ENCODE peak calls at places on chromosomes 4 and X, in seven cellular contexts. One of them, this sample, is unnamed.
A peak's percentile ranks its signal among the peaks of the same experiment; 100 is the strongest.

GRCh38 chrX:1448793-1449580 is 3.7 kb downstream of the ASMTL start:
- DNase-seq in amniotic epithelial cell: no peak
- DNase-seq in C1 segment of cervical spinal cord: no peak
- DNase-seq in NCI-H1092 treated with DMSO at 0.1 percent for 48 hours: no peak
- DNase-seq in GM04504: no peak
- DNase-seq in ecto neural progenitor cell: peak; percentile 25
- DNase-seq in fibroblast of lung: no peak
- DNase-seq in this sample: no peak

GRCh38 chr4:98068495-98068894 is 74.8 kb downstream of the STPG2 start:
- DNase-seq in fibroblast of lung: no peak
- DNase-seq in amniotic epithelial cell: no peak
- DNase-seq in ecto neural progenitor cell: no peak
- DNase-seq in GM04504: no peak
- DNase-seq in C1 segment of cervical spinal cord: no peak
- DNase-seq in NCI-H1092 treated with DMSO at 0.1 percent for 48 hours: no peak
- DNase-seq in this sample: no peak

GRCh38 chr4:25351777-25352421 is 25.2 kb upstream of the ANAPC4 start:
- DNase-seq in fibroblast of lung: peak; percentile 75
- DNase-seq in NCI-H1092 treated with DMSO at 0.1 percent for 48 hours: no peak
- DNase-seq in ecto neural progenitor cell: no peak
- DNase-seq in C1 segment of cervical spinal cord: no peak
- DNase-seq in GM04504: peak; percentile 24
- DNase-seq in amniotic epithelial cell: peak; percentile 80
- DNase-seq in this sample: peak; percentile 42

GRCh38 chr4:124202106-124202505 is 510.4 kb downstream of the ANKRD50 start:
- DNase-seq in fibroblast of lung: peak; percentile 41
- DNase-seq in GM04504: no peak
- DNase-seq in amniotic epithelial cell: peak; percentile 64
- DNase-seq in ecto neural progenitor cell: no peak
- DNase-seq in NCI-H1092 treated with DMSO at 0.1 percent for 48 hours: no peak
- DNase-seq in C1 segment of cervical spinal cord: no peak
- DNase-seq in this sample: peak; percentile 48

GRCh38 chrX:150478496-150479492 is 89.6 kb upstream of the MTM1 start:
- DNase-seq in C1 segment of cervical spinal cord: no peak
- DNase-seq in ecto neural progenitor cell: no peak
- DNase-seq in NCI-H1092 treated with DMSO at 0.1 percent for 48 hours: no peak
- DNase-seq in fibroblast of lung: no peak
- DNase-seq in amniotic epithelial cell: no peak
- DNase-seq in GM04504: no peak
- DNase-seq in this sample: no peak

GRCh38 chrX:2614911-2615310 is 76.2 kb upstream of the CD99 start:
- DNase-seq in amniotic epithelial cell: peak; percentile 91
- DNase-seq in NCI-H1092 treated with DMSO at 0.1 percent for 48 hours: no peak
- DNase-seq in ecto neural progenitor cell: no peak
- DNase-seq in fibroblast of lung: peak; percentile 81
- DNase-seq in C1 segment of cervical spinal cord: no peak
- DNase-seq in GM04504: peak; percentile 74
- DNase-seq in this sample: peak; percentile 86

GRCh38 chr4:27009539-27009938 is 148.9 kb downstream of the STIM2 start:
- DNase-seq in NCI-H1092 treated with DMSO at 0.1 percent for 48 hours: no peak
- DNase-seq in C1 segment of cervical spinal cord: no peak
- DNase-seq in ecto neural progenitor cell: no peak
- DNase-seq in amniotic epithelial cell: no peak
- DNase-seq in fibroblast of lung: peak; percentile 70
- DNase-seq in GM04504: no peak
- DNase-seq in this sample: peak; percentile 42

GRCh38 chr4:148778980-148779675 is 336.9 kb upstream of the NR3C2 start:
- DNase-seq in NCI-H1092 treated with DMSO at 0.1 percent for 48 hours: no peak
- DNase-seq in GM04504: no peak
- DNase-seq in ecto neural progenitor cell: no peak
- DNase-seq in fibroblast of lung: peak; percentile 63
- DNase-seq in C1 segment of cervical spinal cord: no peak
- DNase-seq in amniotic epithelial cell: peak; percentile 39
- DNase-seq in this sample: no peak

GRCh38 chr4:1235381-1236102 is 13.4 kb downstream of the CTBP1 start:
- DNase-seq in amniotic epithelial cell: no peak
- DNase-seq in C1 segment of cervical spinal cord: no peak
- DNase-seq in NCI-H1092 treated with DMSO at 0.1 percent for 48 hours: no peak
- DNase-seq in ecto neural progenitor cell: no peak
- DNase-seq in GM04504: no peak
- DNase-seq in fibroblast of lung: no peak
- DNase-seq in this sample: no peak

GRCh38 chrX:97030463-97030862 is 146.8 kb downstream of the RPA4 start:
- DNase-seq in C1 segment of cervical spinal cord: no peak
- DNase-seq in GM04504: no peak
- DNase-seq in NCI-H1092 treated with DMSO at 0.1 percent for 48 hours: no peak
- DNase-seq in fibroblast of lung: no peak
- DNase-seq in amniotic epithelial cell: no peak
- DNase-seq in ecto neural progenitor cell: no peak
- DNase-seq in this sample: no peak

GRCh38 chrX:9465380-9466114 is 689 bp downstream of the TBL1X start:
- DNase-seq in fibroblast of lung: peak; percentile 10
- DNase-seq in amniotic epithelial cell: no peak
- DNase-seq in ecto neural progenitor cell: peak; percentile 51
- DNase-seq in C1 segment of cervical spinal cord: peak; percentile 26
- DNase-seq in GM04504: no peak
- DNase-seq in NCI-H1092 treated with DMSO at 0.1 percent for 48 hours: no peak
- DNase-seq in this sample: no peak

GRCh38 chrX:12843668-12844279 is 23.1 kb upstream of the TLR7 start:
- DNase-seq in fibroblast of lung: no peak
- DNase-seq in ecto neural progenitor cell: no peak
- DNase-seq in C1 segment of cervical spinal cord: no peak
- DNase-seq in amniotic epithelial cell: no peak
- DNase-seq in NCI-H1092 treated with DMSO at 0.1 percent for 48 hours: no peak
- DNase-seq in GM04504: no peak
- DNase-seq in this sample: no peak

GRCh38 chrX:20802036-20802435 is 535.3 kb upstream of the RPS6KA3 start:
- DNase-seq in amniotic epithelial cell: no peak
- DNase-seq in NCI-H1092 treated with DMSO at 0.1 percent for 48 hours: no peak
- DNase-seq in GM04504: no peak
- DNase-seq in fibroblast of lung: no peak
- DNase-seq in C1 segment of cervical spinal cord: no peak
- DNase-seq in ecto neural progenitor cell: no peak
- DNase-seq in this sample: no peak

GRCh38 chr4:122131562-122132157 is 20.5 kb upstream of the BLTP1 start:
- DNase-seq in ecto neural progenitor cell: no peak
- DNase-seq in NCI-H1092 treated with DMSO at 0.1 percent for 48 hours: no peak
- DNase-seq in amniotic epithelial cell: no peak
- DNase-seq in fibroblast of lung: no peak
- DNase-seq in GM04504: no peak
- DNase-seq in C1 segment of cervical spinal cord: no peak
- DNase-seq in this sample: no peak

GRCh38 chr4:121829511-121829910 is 5.8 kb upstream of the CCNA2 start:
- DNase-seq in C1 segment of cervical spinal cord: no peak
- DNase-seq in amniotic epithelial cell: no peak
- DNase-seq in ecto neural progenitor cell: no peak
- DNase-seq in fibroblast of lung: no peak
- DNase-seq in GM04504: no peak
- DNase-seq in NCI-H1092 treated with DMSO at 0.1 percent for 48 hours: no peak
- DNase-seq in this sample: no peak

GRCh38 chr4:87555751-87556619 is 26.8 kb upstream of the SPARCL1 start:
- DNase-seq in fibroblast of lung: peak; percentile 89
- DNase-seq in NCI-H1092 treated with DMSO at 0.1 percent for 48 hours: no peak
- DNase-seq in ecto neural progenitor cell: no peak
- DNase-seq in GM04504: peak; percentile 57
- DNase-seq in C1 segment of cervical spinal cord: no peak
- DNase-seq in amniotic epithelial cell: peak; percentile 82
- DNase-seq in this sample: peak; percentile 22

GRCh38 chr4:57404463-57404862 is 294.3 kb upstream of the IGFBP7 start:
- DNase-seq in C1 segment of cervical spinal cord: no peak
- DNase-seq in ecto neural progenitor cell: no peak
- DNase-seq in fibroblast of lung: no peak
- DNase-seq in amniotic epithelial cell: no peak
- DNase-seq in GM04504: no peak
- DNase-seq in NCI-H1092 treated with DMSO at 0.1 percent for 48 hours: no peak
- DNase-seq in this sample: no peak

This sample was measured in fibroblast of villous mesenchyme.